ENCODE peak calls at places on chromosomes 4 and X, in six cellular contexts. R is memory B cell; O is NCI-H524; C is astrocyte of the cerebellum; L is GM13977; K is activated T-helper 1 cell treated with anti-CD3 and anti-CD28 coated beads, Interleukin-2, amount 50 U/mL, for 16 hours. P is an unnamed sample.

GRCh38 chr4:26141916-26142638 is 178.7 kb upstream of the RBPJ start:
- DNase-seq in R (no peak), O (peak), C (no peak), L (no peak), K (no peak), P (no peak)

GRCh38 chr4:138190452-138190858 is 51.7 kb downstream of the SLC7A11 start:
- DNase-seq in R (no peak), O (no peak), C (no peak), L (peak), K (no peak), P (no peak)

GRCh38 chr4:7414046-7414445 is 20.7 kb downstream of the PSAPL1 start:
- DNase-seq in R (no peak), O (no peak), C (no peak), L (no peak), K (no peak), P (no peak)

GRCh38 chrX:102712967-102713677 is 874 bp downstream of the GPRASP2 start:
- DNase-seq in R (no peak), O (peak), C (peak), L (no peak), K (no peak), P (peak)

GRCh38 chr4:184406915-184407314 is 67.4 kb downstream of the IRF2 start:
- DNase-seq in R (no peak), O (no peak), C (no peak), L (no peak), K (no peak), P (no peak)

GRCh38 chr4:138090145-138090917 is 151.8 kb downstream of the SLC7A11 start:
- DNase-seq in R (peak), O (peak), C (peak), L (peak), K (no peak), P (peak)

GRCh38 chrX:24260827-24261550 is 52.9 kb downstream of the SUPT20HL2 start:
- DNase-seq in R (no peak), O (no peak), C (no peak), L (no peak), K (no peak), P (no peak)

GRCh38 chrX:10007604-10008003 is 40.4 kb downstream of the CLDN34 start:
- DNase-seq in R (no peak), O (peak), C (no peak), L (no peak), K (no peak), P (no peak)

GRCh38 chrX:103811858-103812257 is 20.2 kb downstream of the RAB9B start:
- DNase-seq in R (no peak), O (no peak), C (no peak), L (no peak), K (no peak), P (no peak)

P was measured in NCI-H1930.